ENCODE peak calls at places on chromosomes 7 and 10, in eight cellular contexts. G is brain microvascular endothelial cell; P is GM23248; S is stimulated activated CD8-positive, alpha-beta memory T cell treated with anti-CD3 and anti-CD28 coated beads, Interleukin-4, amount 100 ng/mL, for 4 hours; F is fibroblast of lung; H is CD4-positive, CD25-positive, alpha-beta regulatory T cell; C is tibial nerve; X is neural crest cell. A is an unnamed sample.

GRCh38 chr7:113548561-113548960 is 370.2 kb downstream of the PPP1R3A start:
- DNase-seq in G (no peak), P (no peak), S (no peak), F (no peak), H (no peak), C (no peak), X (no peak), A (no peak)

GRCh38 chr7:67301667-67302066 is 305.0 kb downstream of the TYW1 start:
- DNase-seq in G (no peak), P (peak), S (no peak), F (peak), H (no peak), C (no peak), X (no peak), A (no peak)

GRCh38 chr7:22726345-22726848 is 603 bp upstream of the IL6 start:
- DNase-seq in G (peak), P (peak), S (no peak), F (peak), H (peak), C (peak), X (peak), A (peak)

GRCh38 chr7:11833431-11833830 is 1.4 kb upstream of the THSD7A start:
- DNase-seq in G (no peak), P (no peak), S (no peak), F (peak), H (no peak), C (no peak), X (no peak), A (no peak)

GRCh38 chr10:69906425-69906824 is 104.7 kb downstream of the COL13A1 start:
- DNase-seq in G (no peak), P (no peak), S (no peak), F (no peak), H (no peak), C (no peak), X (no peak), A (no peak)

GRCh38 chr7:99140813-99141212 is 3.1 kb downstream of the SMURF1 start:
- DNase-seq in G (no peak), P (peak), S (no peak), F (no peak), H (no peak), C (no peak), X (no peak), A (no peak)

GRCh38 chr10:137606-138005 is 2.4 kb downstream of the ZMYND11 start:
- DNase-seq in G (no peak), P (peak), S (no peak), F (peak), H (no peak), C (no peak), X (no peak), A (no peak)

GRCh38 chr10:16646474-16647059 is 124.9 kb upstream of the C1QL3 start:
- DNase-seq in G (no peak), P (no peak), S (no peak), F (peak), H (no peak), C (no peak), X (no peak), A (no peak)

GRCh38 chr10:123930340-123931001 is 38.9 kb upstream of the CPXM2 start:
- DNase-seq in G (no peak), P (peak), S (no peak), F (peak), H (no peak), C (peak), X (no peak), A (peak)

GRCh38 chr10:73905256-73906018 is 5.5 kb upstream of the PLAU start:
- DNase-seq in G (no peak), P (peak), S (no peak), F (no peak), H (no peak), C (no peak), X (no peak), A (no peak)

GRCh38 chr7:86939197-86939814 is 120.1 kb downstream of the ELAPOR2 start:
- DNase-seq in G (peak), P (peak), S (peak), F (peak), H (peak), C (peak), X (peak), A (peak)

GRCh38 chr7:23013715-23014649 is at the start of gene HYCC1:
- DNase-seq in G (peak), P (peak), S (peak), F (peak), H (peak), C (peak), X (peak), A (peak)

GRCh38 chr7:42763137-42763551 is 148.7 kb downstream of the C7orf25 start:
- DNase-seq in G (no peak), P (no peak), S (no peak), F (no peak), H (no peak), C (no peak), X (no peak), A (no peak)

GRCh38 chr10:103816431-103816830 is 38.9 kb downstream of the SH3PXD2A start:
- DNase-seq in G (peak), P (no peak), S (no peak), F (peak), H (no peak), C (no peak), X (no peak), A (no peak)

GRCh38 chr10:15624405-15625191 is 95.1 kb downstream of the ITGA8 start:
- DNase-seq in G (peak), P (peak), S (no peak), F (peak), H (no peak), C (no peak), X (no peak), A (peak)

GRCh38 chr7:55107946-55108345 is 89.1 kb downstream of the EGFR start:
- DNase-seq in G (no peak), P (no peak), S (no peak), F (peak), H (no peak), C (no peak), X (no peak), A (no peak)

GRCh38 chr7:85160223-85160622 is 26.6 kb downstream of the SEMA3D start:
- DNase-seq in G (peak), P (peak), S (no peak), F (peak), H (no peak), C (no peak), X (no peak), A (no peak)